ENCODE peak calls at places on chromosomes 16 and 17, in six cellular contexts. One of them, this sample, is unnamed.

GRCh38 chr16:77191259-77191969 is 424 bp downstream of the MON1B start:
- DNase-seq in activated T-helper 1 cell treated with Interleukin-2 at 50 U/mL for 16 hours: peak; percentile 22
- DNase-seq in lung: peak; percentile 46
- DNase-seq in iPS DF 19.7: no peak
- DNase-seq in NCI-H2081: no peak
- DNase-seq in T-helper 1 cell: no peak
- DNase-seq in this sample: no peak

GRCh38 chr17:9271989-9272388 is 250.7 kb downstream of the NTN1 start:
- DNase-seq in lung: no peak
- DNase-seq in iPS DF 19.7: no peak
- DNase-seq in activated T-helper 1 cell treated with Interleukin-2 at 50 U/mL for 16 hours: no peak
- DNase-seq in NCI-H2081: no peak
- DNase-seq in T-helper 1 cell: no peak
- DNase-seq in this sample: no peak

GRCh38 chr17:76427457-76428231 is 25.3 kb downstream of the UBE2O start:
- DNase-seq in activated T-helper 1 cell treated with Interleukin-2 at 50 U/mL for 16 hours: no peak
- DNase-seq in T-helper 1 cell: no peak
- DNase-seq in lung: no peak
- DNase-seq in iPS DF 19.7: no peak
- DNase-seq in NCI-H2081: no peak
- DNase-seq in this sample: peak; percentile 1

GRCh38 chr17:8016632-8017424 is 14.4 kb downstream of the GUCY2D start:
- DNase-seq in NCI-H2081: peak; percentile 21
- DNase-seq in iPS DF 19.7: no peak
- DNase-seq in activated T-helper 1 cell treated with Interleukin-2 at 50 U/mL for 16 hours: no peak
- DNase-seq in T-helper 1 cell: no peak
- DNase-seq in lung: peak; percentile 80
- DNase-seq in this sample: peak; percentile 82

GRCh38 chr16:53022374-53022773 is 30.3 kb downstream of the CHD9NB start:
- DNase-seq in activated T-helper 1 cell treated with Interleukin-2 at 50 U/mL for 16 hours: no peak
- DNase-seq in NCI-H2081: peak; percentile 50
- DNase-seq in T-helper 1 cell: no peak
- DNase-seq in iPS DF 19.7: peak; percentile 45
- DNase-seq in lung: peak; percentile 34
- DNase-seq in this sample: peak; percentile 76

GRCh38 chr16:1527836-1528811 is 5.3 kb upstream of the TMEM204 start:
- DNase-seq in activated T-helper 1 cell treated with Interleukin-2 at 50 U/mL for 16 hours: no peak
- DNase-seq in NCI-H2081: no peak
- DNase-seq in lung: no peak
- DNase-seq in iPS DF 19.7: no peak
- DNase-seq in T-helper 1 cell: no peak
- DNase-seq in this sample: no peak

GRCh38 chr17:17416007-17416399 is 60.8 kb upstream of the MED9 start:
- DNase-seq in NCI-H2081: peak; percentile 59
- DNase-seq in activated T-helper 1 cell treated with Interleukin-2 at 50 U/mL for 16 hours: no peak
- DNase-seq in iPS DF 19.7: peak; percentile 70
- DNase-seq in T-helper 1 cell: no peak
- DNase-seq in lung: no peak
- DNase-seq in this sample: peak; percentile 59

GRCh38 chr16:14131774-14132695 is 60.9 kb downstream of the MRTFB start:
- DNase-seq in NCI-H2081: no peak
- DNase-seq in T-helper 1 cell: no peak
- DNase-seq in iPS DF 19.7: no peak
- DNase-seq in lung: no peak
- DNase-seq in activated T-helper 1 cell treated with Interleukin-2 at 50 U/mL for 16 hours: no peak
- DNase-seq in this sample: no peak

GRCh38 chr16:1403733-1404132 is 10.8 kb downstream of the UNKL start:
- DNase-seq in T-helper 1 cell: no peak
- DNase-seq in activated T-helper 1 cell treated with Interleukin-2 at 50 U/mL for 16 hours: no peak
- DNase-seq in NCI-H2081: no peak
- DNase-seq in lung: no peak
- DNase-seq in iPS DF 19.7: no peak
- DNase-seq in this sample: no peak

GRCh38 chr16:67474551-67474950 is 6.4 kb downstream of the ATP6V0D1 start:
- DNase-seq in lung: no peak
- DNase-seq in T-helper 1 cell: no peak
- DNase-seq in iPS DF 19.7: no peak
- DNase-seq in activated T-helper 1 cell treated with Interleukin-2 at 50 U/mL for 16 hours: no peak
- DNase-seq in NCI-H2081: no peak
- DNase-seq in this sample: no peak

GRCh38 chr17:49442051-49442450 is 27.4 kb upstream of the PHB1 start:
- DNase-seq in lung: no peak
- DNase-seq in T-helper 1 cell: no peak
- DNase-seq in activated T-helper 1 cell treated with Interleukin-2 at 50 U/mL for 16 hours: no peak
- DNase-seq in iPS DF 19.7: no peak
- DNase-seq in NCI-H2081: no peak
- DNase-seq in this sample: no peak

GRCh38 chr16:51399908-51400670 is 249.0 kb upstream of the SALL1 start:
- DNase-seq in NCI-H2081: no peak
- DNase-seq in T-helper 1 cell: no peak
- DNase-seq in activated T-helper 1 cell treated with Interleukin-2 at 50 U/mL for 16 hours: no peak
- DNase-seq in lung: no peak
- DNase-seq in iPS DF 19.7: no peak
- DNase-seq in this sample: no peak

GRCh38 chr16:69796285-69797118 is 34.4 kb downstream of the WWP2 start:
- DNase-seq in activated T-helper 1 cell treated with Interleukin-2 at 50 U/mL for 16 hours: no peak
- DNase-seq in T-helper 1 cell: no peak
- DNase-seq in lung: peak; percentile 38
- DNase-seq in iPS DF 19.7: no peak
- DNase-seq in NCI-H2081: peak; percentile 38
- DNase-seq in this sample: peak; percentile 71

GRCh38 chr17:7261377-7262191 is 694 bp downstream of the CLDN7 start:
- DNase-seq in iPS DF 19.7: no peak
- DNase-seq in activated T-helper 1 cell treated with Interleukin-2 at 50 U/mL for 16 hours: no peak
- DNase-seq in T-helper 1 cell: no peak
- DNase-seq in lung: no peak
- DNase-seq in NCI-H2081: no peak
- DNase-seq in this sample: no peak

GRCh38 chr16:55471448-55472097 is 7.4 kb upstream of the MMP2 start:
- DNase-seq in activated T-helper 1 cell treated with Interleukin-2 at 50 U/mL for 16 hours: no peak
- DNase-seq in NCI-H2081: no peak
- DNase-seq in lung: no peak
- DNase-seq in iPS DF 19.7: no peak
- DNase-seq in T-helper 1 cell: no peak
- DNase-seq in this sample: no peak

GRCh38 chr17:72588561-72588960 is 467.7 kb downstream of the SOX9 start:
- DNase-seq in lung: no peak
- DNase-seq in NCI-H2081: peak; percentile 20
- DNase-seq in iPS DF 19.7: no peak
- DNase-seq in T-helper 1 cell: no peak
- DNase-seq in activated T-helper 1 cell treated with Interleukin-2 at 50 U/mL for 16 hours: no peak
- DNase-seq in this sample: no peak

GRCh38 chr17:35510031-35510430 is 27.4 kb downstream of the SLFN12L start:
- DNase-seq in lung: no peak
- DNase-seq in activated T-helper 1 cell treated with Interleukin-2 at 50 U/mL for 16 hours: no peak
- DNase-seq in iPS DF 19.7: no peak
- DNase-seq in NCI-H2081: no peak
- DNase-seq in T-helper 1 cell: no peak
- DNase-seq in this sample: no peak

GRCh38 chr17:78176548-78177025 is 8.2 kb downstream of the SYNGR2 start:
- DNase-seq in activated T-helper 1 cell treated with Interleukin-2 at 50 U/mL for 16 hours: peak; percentile 64
- DNase-seq in T-helper 1 cell: peak; percentile 42
- DNase-seq in iPS DF 19.7: no peak
- DNase-seq in NCI-H2081: no peak
- DNase-seq in lung: peak; percentile 79
- DNase-seq in this sample: peak; percentile 81

GRCh38 chr16:87791295-87792204 is 25.8 kb upstream of the KLHDC4 start:
- DNase-seq in NCI-H2081: no peak
- DNase-seq in iPS DF 19.7: no peak
- DNase-seq in lung: no peak
- DNase-seq in T-helper 1 cell: no peak
- DNase-seq in activated T-helper 1 cell treated with Interleukin-2 at 50 U/mL for 16 hours: no peak
- DNase-seq in this sample: no peak

GRCh38 chr16:83714286-83714685 is 93.5 kb upstream of the HSBP1 start:
- DNase-seq in T-helper 1 cell: no peak
- DNase-seq in NCI-H2081: no peak
- DNase-seq in activated T-helper 1 cell treated with Interleukin-2 at 50 U/mL for 16 hours: no peak
- DNase-seq in iPS DF 19.7: no peak
- DNase-seq in lung: no peak
- DNase-seq in this sample: no peak

GRCh38 chr17:21538615-21539014 is 153.7 kb upstream of the KCNJ18 start:
- DNase-seq in activated T-helper 1 cell treated with Interleukin-2 at 50 U/mL for 16 hours: no peak
- DNase-seq in T-helper 1 cell: no peak
- DNase-seq in iPS DF 19.7: no peak
- DNase-seq in NCI-H2081: no peak
- DNase-seq in lung: no peak
- DNase-seq in this sample: no peak

GRCh38 chr17:3796110-3796821 is 4.7 kb downstream of the ITGAE start:
- DNase-seq in activated T-helper 1 cell treated with Interleukin-2 at 50 U/mL for 16 hours: peak; percentile 57
- DNase-seq in NCI-H2081: no peak
- DNase-seq in iPS DF 19.7: no peak
- DNase-seq in lung: no peak
- DNase-seq in T-helper 1 cell: no peak
- DNase-seq in this sample: no peak